ENCODE peak calls at places on chromosome 17, in six cellular contexts. Z is IMR-90, T is body of pancreas, N is small intestine, H is mucosa of descending colon, J is right cardiac atrium. B is an unnamed sample.
A peak's percentile ranks its signal among the peaks of the same experiment; 100 is the strongest.

GRCh38 chr17:59520276-59520675 is 45.1 kb upstream of the DHX40 start:
- DNase-seq in J (no peak), Z (no peak), N (no peak), H (no peak), T (no peak), B (no peak)

GRCh38 chr17:30372755-30373154 is 6.0 kb upstream of the CPD start:
- DNase-seq in Z (peak; percentile 80), H (no peak), N (no peak), J (no peak), T (no peak), B (no peak)

GRCh38 chr17:42214156-42214555 is 19.9 kb upstream of the GHDC start:
- DNase-seq in N (no peak), T (no peak), J (no peak), H (no peak), Z (no peak), B (no peak)

GRCh38 chr17:17358866-17359265 is 55.7 kb downstream of the NT5M start:
- DNase-seq in H (no peak), Z (no peak), T (no peak), J (no peak), N (no peak), B (peak; percentile 78)

GRCh38 chr17:62178579-62178978 is 113.5 kb upstream of the MED13 start:
- DNase-seq in H (no peak), J (no peak), Z (peak; percentile 33), T (peak; percentile 11), N (peak; percentile 33), B (peak; percentile 80)

GRCh38 chr17:57332501-57332900 is 76.2 kb downstream of the MSI2 start:
- DNase-seq in J (no peak), N (no peak), H (no peak), Z (no peak), T (no peak), B (no peak)

GRCh38 chr17:39261286-39261685 is 35.5 kb upstream of the STAC2 start:
- DNase-seq in J (no peak), Z (no peak), N (no peak), H (no peak), T (no peak), B (no peak)

GRCh38 chr17:47665655-47666054 is 15.9 kb downstream of the KPNB1 start:
- DNase-seq in N (no peak), H (no peak), Z (peak; percentile 33), J (no peak), T (no peak), B (peak; percentile 36)

GRCh38 chr17:60107526-60108257 is 29.0 kb upstream of the HEATR6 start:
- DNase-seq in N (no peak), T (no peak), Z (no peak), H (no peak), J (no peak), B (no peak)

GRCh38 chr17:17144061-17144460 is 62.1 kb downstream of the PLD6 start:
- DNase-seq in T (no peak), Z (no peak), J (peak; percentile 30), N (no peak), H (no peak), B (peak; percentile 25)

GRCh38 chr17:39674179-39674578 is 5.9 kb downstream of the PNMT start:
- DNase-seq in Z (no peak), T (no peak), J (peak; percentile 51), H (peak; percentile 30), N (no peak), B (no peak)

GRCh38 chr17:30961213-30962188 is 9.3 kb upstream of the RNF135 start:
- DNase-seq in Z (peak; percentile 34), H (no peak), T (no peak), N (no peak), J (no peak), B (no peak)

GRCh38 chr17:37384560-37385160 is 8.9 kb downstream of the C17orf78 start:
- DNase-seq in H (no peak), N (no peak), Z (no peak), J (no peak), T (no peak), B (no peak)

GRCh38 chr17:47266782-47267181 is 13.2 kb downstream of the ITGB3 start:
- DNase-seq in Z (peak; percentile 51), T (no peak), H (no peak), N (no peak), J (no peak), B (no peak)

GRCh38 chr17:61946359-61946758 is 18.6 kb upstream of the INTS2 start:
- DNase-seq in T (no peak), H (no peak), N (no peak), J (no peak), Z (no peak), B (no peak)

GRCh38 chr17:42543190-42544079 is 7.4 kb downstream of the NAGLU start:
- DNase-seq in Z (no peak), T (no peak), J (no peak), N (no peak), H (no peak), B (peak; percentile 79)

GRCh38 chr17:57953219-57953618 is 2.0 kb downstream of the CUEDC1 start:
- DNase-seq in J (no peak), Z (no peak), T (no peak), N (no peak), H (no peak), B (peak; percentile 74)

GRCh38 chr17:77819497-77819896 is 139.0 kb upstream of the TNRC6C start:
- DNase-seq in T (no peak), H (no peak), Z (no peak), N (no peak), J (no peak), B (no peak)

GRCh38 chr17:73657473-73658116 is 13.3 kb upstream of the SDK2 start:
- DNase-seq in H (peak; percentile 83), T (peak; percentile 55), J (peak; percentile 74), N (peak; percentile 48), Z (no peak), B (no peak)

GRCh38 chr17:27878776-27879562 is 14.2 kb downstream of the LYRM9 start:
- DNase-seq in H (no peak), Z (no peak), J (no peak), T (no peak), N (no peak), B (no peak)

DNA sequence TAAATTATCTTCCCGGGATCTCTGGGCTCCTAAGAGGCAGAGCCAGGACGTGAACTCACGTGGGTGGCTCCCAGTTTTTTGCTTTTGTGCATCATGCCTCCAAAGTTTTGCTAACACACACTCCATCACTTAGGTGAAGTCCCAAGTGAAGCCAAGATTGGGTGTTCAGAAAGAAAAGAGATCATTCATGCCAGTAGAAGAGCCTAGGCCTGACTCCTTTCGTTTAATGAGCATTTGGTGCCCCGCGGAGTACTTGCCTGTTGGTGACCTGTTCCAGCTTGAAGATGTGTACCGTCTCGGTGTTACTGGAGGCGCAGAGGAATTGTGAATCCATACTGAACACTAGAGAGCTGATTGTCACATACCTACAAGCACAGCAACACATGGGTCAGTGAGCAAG is 24.1 kb downstream of the WIPI1 start:
- DNase-seq in H (no peak), J (no peak), T (no peak), N (no peak), Z (no peak), B (no peak)
- H3K4me1 ChIP-seq in H (peaks cover 10% of the 10 kb centered on the region), J (peaks cover 6% of the 10 kb centered on the region), T (peaks cover 14% of the 10 kb centered on the region), N (no peaks in the 10 kb centered on the region), Z (peaks cover 5% of the 10 kb centered on the region), B (peaks cover 14% of the 10 kb centered on the region)

GRCh38 chr17:46141645-46142044 is 51.6 kb downstream of the KANSL1 start:
- DNase-seq in T (no peak), H (no peak), Z (no peak), J (no peak), N (no peak), B (no peak)
- H3K4me1 ChIP-seq in T (peaks cover 84% of the 10 kb centered on the region), H (peaks cover 26% of the 10 kb centered on the region), Z (peaks cover 6% of the 10 kb centered on the region), J (peaks cover 1% of the 10 kb centered on the region), N (peaks cover 7% of the 10 kb centered on the region), B (peaks cover 6% of the 10 kb centered on the region)

DNA sequence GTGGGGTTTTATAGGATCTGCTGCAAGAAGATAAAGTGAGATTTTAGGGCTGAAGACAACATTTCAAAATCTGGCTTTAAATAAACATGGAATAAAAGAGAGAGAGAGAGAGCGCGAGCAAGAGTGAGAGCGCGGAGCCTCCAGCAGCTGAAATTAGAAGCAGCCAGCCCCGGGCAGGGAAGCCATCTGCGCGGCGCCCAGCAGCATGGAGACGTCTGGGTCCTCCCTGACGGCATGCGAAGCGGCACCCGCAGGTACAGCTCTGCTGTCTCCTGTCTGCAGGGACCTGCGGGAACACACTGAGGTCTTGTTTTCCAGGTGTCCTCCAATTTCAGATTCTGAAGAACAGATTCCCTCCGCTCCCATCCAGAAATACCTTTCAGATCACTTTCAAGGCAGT is 7.9 kb upstream of the BAIAP2 start:
- DNase-seq in H (peak; percentile 25), N (no peak), T (no peak), J (peak; percentile 47), Z (no peak), B (peak; percentile 60)
- H3K4me1 ChIP-seq in H (peaks cover 6% of the 10 kb centered on the region), N (no peaks in the 10 kb centered on the region), T (peaks cover 39% of the 10 kb centered on the region), J (peaks cover 12% of the 10 kb centered on the region), Z (peaks cover 2% of the 10 kb centered on the region), B (no peaks in the 10 kb centered on the region)

DNA sequence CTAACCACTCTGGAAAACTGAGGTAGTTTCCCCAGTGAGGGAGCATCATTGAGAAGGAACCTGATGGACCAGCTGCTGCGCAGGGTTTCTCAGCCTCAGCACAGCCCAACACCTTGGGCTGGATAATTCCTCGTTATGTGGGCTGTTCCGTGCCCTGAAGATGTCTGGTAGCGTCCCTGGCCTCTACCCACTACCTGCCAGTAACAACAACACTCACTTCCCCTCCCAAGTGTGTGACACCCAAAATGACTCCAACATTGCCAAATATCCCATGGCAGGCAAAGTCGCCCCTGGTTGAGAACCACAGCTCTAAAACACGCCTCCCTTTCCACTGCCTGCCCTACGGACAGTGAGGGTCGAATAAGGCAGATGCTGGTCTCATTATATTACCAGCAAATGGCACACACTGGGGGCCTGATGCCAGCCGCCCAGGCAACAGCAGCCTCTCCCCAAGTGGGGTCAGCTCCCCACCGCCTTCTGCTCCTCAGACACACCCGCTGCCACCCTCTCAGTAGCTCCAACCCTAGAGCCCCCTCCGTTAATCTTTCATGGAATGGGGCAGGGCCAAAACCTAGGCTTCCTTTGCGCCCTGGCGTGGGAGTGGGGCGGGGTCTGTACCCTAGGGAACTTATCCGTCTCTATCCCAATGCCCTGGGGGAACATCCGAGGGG is 1.0 kb downstream of the RHBDF2 start:
- DNase-seq in J (no peak), N (no peak), H (no peak), T (no peak), Z (no peak), B (peak; percentile 53)
- H3K4me1 ChIP-seq in J (peaks cover 23% of the 10 kb centered on the region), N (peaks cover 9% of the 10 kb centered on the region), H (peaks cover 35% of the 10 kb centered on the region), T (peaks cover 67% of the 10 kb centered on the region), Z (peaks cover 27% of the 10 kb centered on the region), B (peaks cover 36% of the 10 kb centered on the region)

GRCh38 chr17:64329571-64329970 is 61.1 kb downstream of the PECAM1 start:
- DNase-seq in H (no peak), N (no peak), T (no peak), Z (no peak), J (no peak), B (no peak)

GRCh38 chr17:64328036-64328874 is 62.4 kb downstream of the PECAM1 start:
- DNase-seq in J (peak; percentile 59), N (no peak), Z (no peak), H (no peak), T (no peak), B (no peak)

GRCh38 chr17:64326420-64327054 is 63.5 kb upstream of the TEX2 start:
- DNase-seq in T (peak; percentile 38), H (peak; percentile 30), N (no peak), Z (no peak), J (peak; percentile 94), B (no peak)

GRCh38 chr17:64327201-64327930 is 63.3 kb downstream of the PECAM1 start:
- DNase-seq in T (no peak), J (peak; percentile 73), Z (no peak), N (no peak), H (no peak), B (no peak)

GRCh38 chr17:64328875-64329405 is 61.7 kb downstream of the PECAM1 start:
- DNase-seq in Z (no peak), T (no peak), H (no peak), N (no peak), J (no peak), B (no peak)
- H3K4me1 ChIP-seq in Z (peaks cover 2% of the 10 kb centered on the region), T (no peaks in the 10 kb centered on the region), H (no peaks in the 10 kb centered on the region), N (no peaks in the 10 kb centered on the region), J (peaks cover 43% of the 10 kb centered on the region), B (peaks cover 42% of the 10 kb centered on the region)

GRCh38 chr17:50270430-50271172 is 3.7 kb upstream of the TMEM92 start:
- DNase-seq in J (peak; percentile 80), T (peak; percentile 7), H (no peak), N (no peak), Z (peak; percentile 81), B (peak; percentile 92)
- H3K4me1 ChIP-seq in J (peaks cover 2% of the 10 kb centered on the region), T (peaks cover 16% of the 10 kb centered on the region), H (peaks cover 15% of the 10 kb centered on the region), N (no peaks in the 10 kb centered on the region), Z (peaks cover 62% of the 10 kb centered on the region), B (peaks cover 71% of the 10 kb centered on the region)

B was measured in osteoblast.